ENCODE peak calls at places on chromosomes 13 and 19, in four cellular contexts. One of them, this sample, is unnamed.
A peak's percentile ranks its signal among the peaks of the same experiment; 100 is the strongest.

GRCh38 chr19:48506138-48506733 is 5.4 kb downstream of the LMTK3 start:
- DNase-seq in dermis microvascular lymphatic vessel endothelial cell: no peak
- DNase-seq in anterior cingulate cortex: no peak
- DNase-seq in stimulated activated CD4-positive, alpha-beta T cell treated with anti-CD3 and anti-CD28 coated beads, Interleukin-15, amount 100 ng/mL, for 1 hour: no peak
- DNase-seq in this sample: no peak

GRCh38 chr19:34232566-34233481 is 21.5 kb upstream of the GARRE1 start:
- DNase-seq in anterior cingulate cortex: peak; percentile 39
- DNase-seq in stimulated activated CD4-positive, alpha-beta T cell treated with anti-CD3 and anti-CD28 coated beads, Interleukin-15, amount 100 ng/mL, for 1 hour: no peak
- DNase-seq in dermis microvascular lymphatic vessel endothelial cell: no peak
- DNase-seq in this sample: no peak

GRCh38 chr13:109381546-109382180 is 404.7 kb downstream of the IRS2 start:
- DNase-seq in anterior cingulate cortex: no peak
- DNase-seq in dermis microvascular lymphatic vessel endothelial cell: no peak
- DNase-seq in stimulated activated CD4-positive, alpha-beta T cell treated with anti-CD3 and anti-CD28 coated beads, Interleukin-15, amount 100 ng/mL, for 1 hour: no peak
- DNase-seq in this sample: no peak

GRCh38 chr13:23554000-23554399 is 16.2 kb upstream of the TNFRSF19 start:
- DNase-seq in stimulated activated CD4-positive, alpha-beta T cell treated with anti-CD3 and anti-CD28 coated beads, Interleukin-15, amount 100 ng/mL, for 1 hour: no peak
- DNase-seq in anterior cingulate cortex: no peak
- DNase-seq in dermis microvascular lymphatic vessel endothelial cell: no peak
- DNase-seq in this sample: no peak

GRCh38 chr13:37295046-37295445 is 189.6 kb upstream of the CSNK1A1L start:
- DNase-seq in anterior cingulate cortex: no peak
- DNase-seq in stimulated activated CD4-positive, alpha-beta T cell treated with anti-CD3 and anti-CD28 coated beads, Interleukin-15, amount 100 ng/mL, for 1 hour: no peak
- DNase-seq in dermis microvascular lymphatic vessel endothelial cell: peak; percentile 97
- DNase-seq in this sample: no peak

GRCh38 chr13:82565191-82565590 is 1317.1 kb downstream of the SLITRK1 start:
- DNase-seq in stimulated activated CD4-positive, alpha-beta T cell treated with anti-CD3 and anti-CD28 coated beads, Interleukin-15, amount 100 ng/mL, for 1 hour: no peak
- DNase-seq in dermis microvascular lymphatic vessel endothelial cell: no peak
- DNase-seq in anterior cingulate cortex: no peak
- DNase-seq in this sample: no peak

GRCh38 chr19:41311613-41312012 is 1.6 kb downstream of the CCDC97 start:
- DNase-seq in stimulated activated CD4-positive, alpha-beta T cell treated with anti-CD3 and anti-CD28 coated beads, Interleukin-15, amount 100 ng/mL, for 1 hour: no peak
- DNase-seq in anterior cingulate cortex: no peak
- DNase-seq in dermis microvascular lymphatic vessel endothelial cell: no peak
- DNase-seq in this sample: no peak

GRCh38 chr19:13015361-13016231 is 20.3 kb downstream of the NFIX start:
- DNase-seq in stimulated activated CD4-positive, alpha-beta T cell treated with anti-CD3 and anti-CD28 coated beads, Interleukin-15, amount 100 ng/mL, for 1 hour: no peak
- DNase-seq in anterior cingulate cortex: no peak
- DNase-seq in dermis microvascular lymphatic vessel endothelial cell: no peak
- DNase-seq in this sample: no peak

GRCh38 chr19:41299046-41299754 is 10.8 kb upstream of the CCDC97 start:
- DNase-seq in anterior cingulate cortex: peak; percentile 9
- DNase-seq in stimulated activated CD4-positive, alpha-beta T cell treated with anti-CD3 and anti-CD28 coated beads, Interleukin-15, amount 100 ng/mL, for 1 hour: no peak
- DNase-seq in dermis microvascular lymphatic vessel endothelial cell: no peak
- DNase-seq in this sample: no peak

GRCh38 chr13:27920677-27921420 is 1.0 kb downstream of the PDX1 start:
- DNase-seq in dermis microvascular lymphatic vessel endothelial cell: no peak
- DNase-seq in anterior cingulate cortex: no peak
- DNase-seq in stimulated activated CD4-positive, alpha-beta T cell treated with anti-CD3 and anti-CD28 coated beads, Interleukin-15, amount 100 ng/mL, for 1 hour: no peak
- DNase-seq in this sample: peak; percentile 18

GRCh38 chr19:42285546-42285945 is 16.4 kb upstream of the PRR19 start:
- DNase-seq in anterior cingulate cortex: no peak
- DNase-seq in dermis microvascular lymphatic vessel endothelial cell: no peak
- DNase-seq in stimulated activated CD4-positive, alpha-beta T cell treated with anti-CD3 and anti-CD28 coated beads, Interleukin-15, amount 100 ng/mL, for 1 hour: no peak
- DNase-seq in this sample: no peak

GRCh38 chr19:12628040-12629022 is 17.6 kb downstream of the ZNF791 start:
- DNase-seq in stimulated activated CD4-positive, alpha-beta T cell treated with anti-CD3 and anti-CD28 coated beads, Interleukin-15, amount 100 ng/mL, for 1 hour: no peak
- DNase-seq in dermis microvascular lymphatic vessel endothelial cell: no peak
- DNase-seq in anterior cingulate cortex: no peak
- DNase-seq in this sample: no peak

GRCh38 chr19:1407662-1408299 is 395 bp downstream of the DAZAP1 start:
- DNase-seq in anterior cingulate cortex: no peak
- DNase-seq in dermis microvascular lymphatic vessel endothelial cell: no peak
- DNase-seq in stimulated activated CD4-positive, alpha-beta T cell treated with anti-CD3 and anti-CD28 coated beads, Interleukin-15, amount 100 ng/mL, for 1 hour: peak; percentile 26
- DNase-seq in this sample: peak; percentile 69

GRCh38 chr19:35266904-35267817 is 1.6 kb upstream of the USF2 start:
- DNase-seq in dermis microvascular lymphatic vessel endothelial cell: no peak
- DNase-seq in anterior cingulate cortex: no peak
- DNase-seq in stimulated activated CD4-positive, alpha-beta T cell treated with anti-CD3 and anti-CD28 coated beads, Interleukin-15, amount 100 ng/mL, for 1 hour: no peak
- DNase-seq in this sample: peak; percentile 69

GRCh38 chr19:7004313-7004931 is 16.8 kb downstream of the MBD3L2B start:
- DNase-seq in stimulated activated CD4-positive, alpha-beta T cell treated with anti-CD3 and anti-CD28 coated beads, Interleukin-15, amount 100 ng/mL, for 1 hour: no peak
- DNase-seq in anterior cingulate cortex: no peak
- DNase-seq in dermis microvascular lymphatic vessel endothelial cell: peak; percentile 31
- DNase-seq in this sample: peak; percentile 47

GRCh38 chr19:14694867-14695266 is 5.0 kb downstream of the ZNF333 start:
- DNase-seq in dermis microvascular lymphatic vessel endothelial cell: no peak
- DNase-seq in anterior cingulate cortex: no peak
- DNase-seq in stimulated activated CD4-positive, alpha-beta T cell treated with anti-CD3 and anti-CD28 coated beads, Interleukin-15, amount 100 ng/mL, for 1 hour: no peak
- DNase-seq in this sample: no peak

GRCh38 chr19:40502647-40503046 is 35.8 kb downstream of the SPTBN4 start:
- DNase-seq in anterior cingulate cortex: no peak
- DNase-seq in stimulated activated CD4-positive, alpha-beta T cell treated with anti-CD3 and anti-CD28 coated beads, Interleukin-15, amount 100 ng/mL, for 1 hour: no peak
- DNase-seq in dermis microvascular lymphatic vessel endothelial cell: no peak
- DNase-seq in this sample: no peak

GRCh38 chr13:79485014-79485441 is 4.1 kb downstream of the NDFIP2 start:
- DNase-seq in dermis microvascular lymphatic vessel endothelial cell: peak; percentile 4
- DNase-seq in stimulated activated CD4-positive, alpha-beta T cell treated with anti-CD3 and anti-CD28 coated beads, Interleukin-15, amount 100 ng/mL, for 1 hour: no peak
- DNase-seq in anterior cingulate cortex: no peak
- DNase-seq in this sample: no peak

GRCh38 chr13:113917523-113918371 is 53.9 kb upstream of the GAS6 start:
- DNase-seq in anterior cingulate cortex: no peak
- DNase-seq in stimulated activated CD4-positive, alpha-beta T cell treated with anti-CD3 and anti-CD28 coated beads, Interleukin-15, amount 100 ng/mL, for 1 hour: no peak
- DNase-seq in dermis microvascular lymphatic vessel endothelial cell: no peak
- DNase-seq in this sample: no peak

GRCh38 chr19:21468791-21469190 is 36.6 kb upstream of the ZNF429 start:
- DNase-seq in anterior cingulate cortex: no peak
- DNase-seq in dermis microvascular lymphatic vessel endothelial cell: no peak
- DNase-seq in stimulated activated CD4-positive, alpha-beta T cell treated with anti-CD3 and anti-CD28 coated beads, Interleukin-15, amount 100 ng/mL, for 1 hour: no peak
- DNase-seq in this sample: no peak

GRCh38 chr19:11456659-11457058 is 21.2 kb downstream of the PRKCSH start:
- DNase-seq in dermis microvascular lymphatic vessel endothelial cell: no peak
- DNase-seq in anterior cingulate cortex: no peak
- DNase-seq in stimulated activated CD4-positive, alpha-beta T cell treated with anti-CD3 and anti-CD28 coated beads, Interleukin-15, amount 100 ng/mL, for 1 hour: no peak
- DNase-seq in this sample: no peak

GRCh38 chr13:84609716-84610115 is 727.4 kb upstream of the SLITRK1 start:
- DNase-seq in stimulated activated CD4-positive, alpha-beta T cell treated with anti-CD3 and anti-CD28 coated beads, Interleukin-15, amount 100 ng/mL, for 1 hour: no peak
- DNase-seq in anterior cingulate cortex: no peak
- DNase-seq in dermis microvascular lymphatic vessel endothelial cell: no peak
- DNase-seq in this sample: no peak

GRCh38 chr13:99687728-99688397 is 186.6 kb downstream of the TM9SF2 start:
- DNase-seq in anterior cingulate cortex: no peak
- DNase-seq in stimulated activated CD4-positive, alpha-beta T cell treated with anti-CD3 and anti-CD28 coated beads, Interleukin-15, amount 100 ng/mL, for 1 hour: no peak
- DNase-seq in dermis microvascular lymphatic vessel endothelial cell: no peak
- DNase-seq in this sample: no peak

GRCh38 chr13:51524846-51525566 is 59.3 kb upstream of the WDFY2 start:
- DNase-seq in dermis microvascular lymphatic vessel endothelial cell: no peak
- DNase-seq in anterior cingulate cortex: no peak
- DNase-seq in stimulated activated CD4-positive, alpha-beta T cell treated with anti-CD3 and anti-CD28 coated beads, Interleukin-15, amount 100 ng/mL, for 1 hour: no peak
- DNase-seq in this sample: no peak